ENCODE peak calls at places on chromosomes 7 and 10, in eight cellular contexts. G is upper lobe of right lung, D is A549, E is right atrium auricular region, Z is brain microvascular endothelial cell, N is lung, R is IMR-90, Y is GM12865. T is an unnamed sample.

GRCh38 chr10:35074266-35074665 is 15.9 kb downstream of the CUL2 start:
- DNase-seq in D (no peak), R (peak; percentile 63), Y (no peak), E (no peak), G (no peak), N (no peak), Z (no peak), T (peak; percentile 8)

GRCh38 chr10:22301193-22301592 is 15.0 kb upstream of the COMMD3 start:
- DNase-seq in D (no peak), E (no peak), R (no peak), N (no peak), G (no peak), Y (no peak), Z (no peak), T (no peak)

GRCh38 chr7:105346593-105347322 is 42.0 kb downstream of the SRPK2 start:
- DNase-seq in N (no peak), Y (no peak), D (no peak), Z (no peak), R (no peak), E (no peak), G (no peak), T (no peak)

GRCh38 chr7:25707733-25708132 is 444.3 kb upstream of the NFE2L3 start:
- DNase-seq in E (no peak), N (no peak), D (no peak), R (peak; percentile 1), Z (peak; percentile 63), Y (no peak), G (no peak), T (no peak)

GRCh38 chr10:23362879-23363787 is 18.5 kb upstream of the C10orf67 start:
- DNase-seq in E (no peak), G (no peak), D (no peak), R (no peak), Z (no peak), Y (peak; percentile 69), N (no peak), T (no peak)

GRCh38 chr7:69434350-69434749 is 163.9 kb upstream of the AUTS2 start:
- DNase-seq in R (no peak), Z (no peak), N (no peak), Y (peak; percentile 81), E (no peak), D (no peak), G (no peak), T (peak; percentile 89)

GRCh38 chr10:130300608-130301025 is 164.4 kb downstream of the GLRX3 start:
- DNase-seq in R (no peak), D (no peak), Z (no peak), E (no peak), N (peak; percentile 73), Y (no peak), G (peak; percentile 85), T (peak; percentile 3)

GRCh38 chr10:52056296-52056695 is 257.8 kb upstream of the DKK1 start:
- DNase-seq in G (no peak), N (no peak), R (no peak), Y (no peak), Z (no peak), D (no peak), E (no peak), T (no peak)

GRCh38 chr10:35504132-35504531 is 101.0 kb upstream of the GJD4 start:
- DNase-seq in D (no peak), N (no peak), Z (no peak), G (no peak), R (no peak), Y (no peak), E (no peak), T (no peak)

GRCh38 chr7:85655252-85655651 is 468.4 kb upstream of the SEMA3D start:
- DNase-seq in D (no peak), Z (no peak), E (no peak), N (no peak), G (no peak), R (no peak), Y (no peak), T (no peak)

GRCh38 chr7:9030131-9030530 is 596.7 kb downstream of the NXPH1 start:
- DNase-seq in G (no peak), D (no peak), N (no peak), R (no peak), E (no peak), Z (no peak), Y (no peak), T (no peak)

GRCh38 chr7:116167177-116167576 is 43.2 kb upstream of the TES start:
- DNase-seq in Y (peak; percentile 40), G (no peak), N (no peak), D (no peak), Z (no peak), R (no peak), E (no peak), T (no peak)

GRCh38 chr7:27184342-27185012 is 555 bp downstream of the HOXA11 start:
- DNase-seq in N (no peak), Z (no peak), G (peak; percentile 68), E (no peak), Y (no peak), D (peak; percentile 48), R (peak; percentile 27), T (no peak)

GRCh38 chr7:22670422-22670815 is 56.6 kb upstream of the IL6 start:
- DNase-seq in N (no peak), R (no peak), Z (no peak), D (no peak), E (no peak), G (no peak), Y (no peak), T (no peak)

GRCh38 chr7:96495751-96496216 is 173.9 kb upstream of the SLC25A13 start:
- DNase-seq in D (no peak), E (no peak), Z (no peak), N (no peak), R (no peak), G (no peak), Y (peak; percentile 31), T (no peak)

GRCh38 chr10:116133641-116134040 is 139.4 kb downstream of the GFRA1 start:
- DNase-seq in E (no peak), R (no peak), D (no peak), N (no peak), G (no peak), Z (no peak), Y (no peak), T (no peak)

GRCh38 chr7:30224511-30225031 is 59.8 kb upstream of the ZNRF2 start:
- DNase-seq in G (no peak), N (peak; percentile 44), Z (peak; percentile 27), R (peak; percentile 30), E (no peak), D (no peak), Y (peak; percentile 66), T (peak; percentile 97)

GRCh38 chr10:63573068-63573697 is 52.0 kb downstream of the REEP3 start:
- DNase-seq in D (no peak), Z (no peak), G (no peak), N (no peak), R (peak; percentile 87), Y (peak; percentile 34), E (no peak), T (peak; percentile 87)

GRCh38 chr10:131211556-131211955 is 100.0 kb downstream of the TCERG1L start:
- DNase-seq in Y (no peak), G (peak; percentile 46), N (no peak), D (no peak), Z (no peak), R (no peak), E (no peak), T (no peak)

GRCh38 chr10:100805543-100806355 is 60.4 kb downstream of the PAX2 start:
- DNase-seq in Z (no peak), N (no peak), G (peak; percentile 44), R (no peak), E (no peak), D (no peak), Y (no peak), T (no peak)

GRCh38 chr7:57308631-57309408 is 141.2 kb upstream of the ZNF716 start:
- DNase-seq in R (no peak), G (no peak), N (no peak), Y (no peak), Z (no peak), D (no peak), E (no peak), T (no peak)

GRCh38 chr7:108973075-108973474 is 403.4 kb downstream of the DNAJB9 start:
- DNase-seq in N (no peak), D (no peak), Z (no peak), Y (no peak), E (no peak), G (no peak), R (no peak), T (peak; percentile 1)

GRCh38 chr10:109740436-109740835 is 182.9 kb downstream of the XPNPEP1 start:
- DNase-seq in D (no peak), E (no peak), Z (no peak), N (no peak), Y (no peak), G (no peak), R (no peak), T (peak; percentile 1)

GRCh38 chr7:125927556-125927955 is 997.9 kb upstream of the POT1 start:
- DNase-seq in G (no peak), R (no peak), E (no peak), Z (no peak), N (no peak), D (no peak), Y (no peak), T (no peak)

GRCh38 chr7:240887-241421 is 48.6 kb downstream of the FAM20C start:
- DNase-seq in D (no peak), N (no peak), Y (no peak), E (no peak), G (no peak), R (no peak), Z (no peak), T (no peak)

GRCh38 chr7:92924800-92925199 is 88.4 kb upstream of the CDK6 start:
- DNase-seq in E (no peak), D (no peak), G (no peak), Y (no peak), N (no peak), R (no peak), Z (no peak), T (no peak)
- H3K4me3 ChIP-seq in E (no peak overlapping the region), D (no peak overlapping the region), G (no peak overlapping the region), Y (no peak overlapping the region), N (no peak overlapping the region), R (no peak overlapping the region), Z (no peak overlapping the region), T (no peak overlapping the region)

GRCh38 chr7:7696458-7697119 is 21.8 kb downstream of the RPA3 start:
- DNase-seq in E (no peak), Z (peak; percentile 29), D (no peak), G (no peak), Y (no peak), R (peak; percentile 51), N (no peak), T (peak; percentile 72)
- TF ChIP-seq CTCF in E (no peak), Z (no peak), D (no peak), G (no peak), Y (no peak), R (no peak), N (no peak), T (no peak)

GRCh38 chr10:56605043-56605442 is 244.0 kb upstream of the ZWINT start:
- DNase-seq in G (no peak), Y (no peak), E (no peak), R (no peak), D (no peak), N (no peak), Z (no peak), T (no peak)
- H3K4me3 ChIP-seq in G (no peak overlapping the region), Y (no peak overlapping the region), E (no peak overlapping the region), R (no peak overlapping the region), D (no peak overlapping the region), N (no peak overlapping the region), Z (no peak overlapping the region), T (no peak overlapping the region)

DNA sequence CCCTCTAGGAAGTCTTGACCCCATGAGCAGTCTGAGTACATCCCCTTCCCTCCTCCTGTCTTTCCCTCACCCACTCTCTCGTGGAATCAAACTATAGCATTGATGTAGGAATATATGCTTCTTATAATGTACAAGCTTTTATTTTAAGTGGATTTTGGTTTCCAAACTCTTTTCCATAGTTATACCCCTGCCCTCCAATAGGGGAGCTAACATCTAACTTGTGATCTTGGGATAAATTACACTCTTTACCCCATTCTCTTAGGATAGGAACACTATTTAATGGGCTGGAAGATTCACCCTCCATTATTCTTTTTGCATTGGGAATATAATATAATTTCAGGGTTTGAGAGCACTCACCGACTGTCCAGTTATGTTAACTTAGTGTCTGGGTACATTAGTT is 465.9 kb downstream of the GATA3 start:
- DNase-seq in E (no peak), R (no peak), Y (no peak), N (no peak), Z (no peak), G (no peak), D (no peak), T (no peak)
- TF ChIP-seq CTCF in E (no peak), R (no peak), Y (no peak), N (no peak), Z (no peak), G (no peak), D (no peak), T (no peak)